ENCODE peak calls at places on chromosomes 16 and 17, in four cellular contexts. F is naive thymus-derived CD4-positive, alpha-beta T cell; S is body of pancreas; P is BE2C. Q is an unnamed sample.

GRCh38 chr17:80724723-80725388 is 180.2 kb downstream of the RPTOR start:
- DNase-seq in F (no peak), S (no peak), P (peak; percentile 56), Q (no peak)

GRCh38 chr17:67800495-67800928 is 24.8 kb upstream of the BPTF start:
- DNase-seq in F (peak; percentile 27), S (peak; percentile 84), P (peak; percentile 82), Q (peak; percentile 14)

GRCh38 chr16:72752004-72752695 is 295.8 kb downstream of the ZFHX3 start:
- DNase-seq in F (no peak), S (no peak), P (no peak), Q (no peak)

GRCh38 chr17:63679214-63679613 is 20.7 kb downstream of the LIMD2 start:
- DNase-seq in F (no peak), S (no peak), P (no peak), Q (no peak)

GRCh38 chr16:19883296-19883951 is 1.2 kb downstream of the GPRC5B start:
- DNase-seq in F (peak; percentile 20), S (peak; percentile 52), P (peak; percentile 14), Q (no peak)

GRCh38 chr17:66466933-66467367 is 164.5 kb downstream of the PRKCA start:
- DNase-seq in F (no peak), S (no peak), P (no peak), Q (no peak)

GRCh38 chr17:80124351-80124981 is 22.5 kb downstream of the EIF4A3 start:
- DNase-seq in F (no peak), S (peak; percentile 51), P (no peak), Q (no peak)

GRCh38 chr17:489758-490329 is 137.2 kb upstream of the RPH3AL start:
- DNase-seq in F (peak; percentile 80), S (no peak), P (peak; percentile 14), Q (peak; percentile 48)

GRCh38 chr16:24135624-24136296 is 120.4 kb upstream of the CACNG3 start:
- DNase-seq in F (no peak), S (no peak), P (no peak), Q (no peak)

GRCh38 chr16:149024-149675 is 3.3 kb upstream of the HBZ start:
- DNase-seq in F (no peak), S (no peak), P (peak; percentile 55), Q (no peak)

GRCh38 chr17:63571632-63572310 is 21.5 kb downstream of the DCAF7 start:
- DNase-seq in F (no peak), S (no peak), P (no peak), Q (no peak)

GRCh38 chr16:52466998-52467397 is 79.9 kb downstream of the TOX3 start:
- DNase-seq in F (no peak), S (no peak), P (no peak), Q (no peak)

GRCh38 chr16:441447-441846 is 16.0 kb downstream of the RAB11FIP3 start:
- DNase-seq in F (no peak), S (no peak), P (no peak), Q (no peak)

GRCh38 chr16:47571049-47571448 is 109.9 kb downstream of the PHKB start:
- DNase-seq in F (no peak), S (no peak), P (no peak), Q (no peak)

GRCh38 chr16:46801428-46802049 is 29.4 kb downstream of the C16orf87 start:
- DNase-seq in F (no peak), S (no peak), P (no peak), Q (no peak)

GRCh38 chr17:77437017-77437416 is 296.2 kb downstream of the SEC14L1 start:
- DNase-seq in F (no peak), S (no peak), P (no peak), Q (no peak)

GRCh38 chr17:73586921-73587680 is 57.1 kb downstream of the SDK2 start:
- DNase-seq in F (no peak), S (no peak), P (peak; percentile 90), Q (no peak)

GRCh38 chr17:64315032-64315490 is 52.0 kb upstream of the TEX2 start:
- DNase-seq in F (no peak), S (peak; percentile 72), P (no peak), Q (no peak)

GRCh38 chr17:15944720-15945492 is at the start of gene ADORA2B:
- DNase-seq in F (peak; percentile 21), S (peak; percentile 71), P (peak; percentile 68), Q (no peak)

GRCh38 chr17:3260600-3260999 is 37.6 kb downstream of the OR3A1 start:
- DNase-seq in F (no peak), S (no peak), P (no peak), Q (no peak)

GRCh38 chr17:50260501-50260911 is 13.8 kb upstream of the TMEM92 start:
- DNase-seq in F (no peak), S (no peak), P (no peak), Q (no peak)

GRCh38 chr17:61452301-61453290 is at the start of gene TBX4:
- DNase-seq in F (no peak), S (no peak), P (no peak), Q (no peak)
- H3K9me3 ChIP-seq in F (no peaks in the 10 kb centered on the region), S (no peaks in the 10 kb centered on the region), P (no peaks in the 10 kb centered on the region), Q (no peaks in the 10 kb centered on the region)

DNA sequence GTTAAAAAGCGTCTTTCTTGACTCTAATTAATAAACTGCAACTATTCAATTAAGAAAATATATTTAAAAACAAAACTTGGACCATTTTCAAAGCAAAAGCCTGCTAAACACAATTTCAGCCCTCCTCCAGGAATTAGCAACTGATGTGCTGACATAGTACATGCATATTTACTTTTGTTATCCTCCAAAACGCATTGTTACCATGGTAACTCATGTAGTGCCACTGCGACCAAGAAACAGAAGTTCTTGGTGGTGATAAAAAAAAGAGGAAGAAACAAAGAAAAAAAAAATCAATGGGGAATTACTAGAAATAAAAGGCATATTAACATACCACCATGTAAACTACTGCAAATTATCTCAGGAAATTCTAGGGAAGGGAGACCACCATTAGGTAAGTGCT is 793.4 kb upstream of the CDH8 start:
- DNase-seq in F (no peak), S (no peak), P (no peak), Q (no peak)
- H3K9me3 ChIP-seq in F (no peaks in the 10 kb centered on the region), S (no peaks in the 10 kb centered on the region), P (no peaks in the 10 kb centered on the region), Q (no peaks in the 10 kb centered on the region)

GRCh38 chr17:22515599-22515998 is 823.3 kb downstream of the KCNJ18 start:
- DNase-seq in F (no peak), S (no peak), P (no peak), Q (no peak)
- H3K9me3 ChIP-seq in F (no peaks in the 10 kb centered on the region), S (no peaks in the 10 kb centered on the region), P (no peaks in the 10 kb centered on the region), Q (no peaks in the 10 kb centered on the region)

DNA sequence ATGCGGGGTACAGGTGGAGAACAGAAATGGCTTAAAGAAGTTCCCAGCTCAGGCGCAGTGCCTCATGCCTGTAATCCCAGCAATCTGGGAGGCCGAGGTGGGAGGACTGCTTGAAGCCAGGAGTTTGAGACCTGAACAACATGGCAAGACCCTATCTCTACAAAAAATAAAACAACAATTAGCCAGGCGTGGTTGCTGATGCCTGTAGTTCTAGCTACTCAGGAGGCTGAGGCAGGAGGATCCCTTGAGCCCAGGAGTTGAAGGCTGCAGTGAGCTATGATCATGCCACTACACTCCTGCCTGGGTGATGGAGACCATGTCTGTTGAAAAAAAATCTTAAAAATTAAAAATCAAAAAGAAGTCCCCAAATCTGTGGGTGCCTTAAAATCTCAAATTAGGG is 228.3 kb upstream of the WSB1 start:
- DNase-seq in F (no peak), S (no peak), P (no peak), Q (no peak)
- H3K9me3 ChIP-seq in F (no peaks in the 10 kb centered on the region), S (no peaks in the 10 kb centered on the region), P (no peaks in the 10 kb centered on the region), Q (no peaks in the 10 kb centered on the region)

GRCh38 chr16:35730251-35730650 is 2270.8 kb downstream of the TP53TG3F start:
- DNase-seq in F (no peak), S (no peak), P (no peak), Q (no peak)
- H3K9me3 ChIP-seq in F (no peaks in the 10 kb centered on the region), S (no peaks in the 10 kb centered on the region), P (no peaks in the 10 kb centered on the region), Q (no peaks in the 10 kb centered on the region)

GRCh38 chr17:70074236-70074830 is 692 bp upstream of the KCNJ16 start:
- DNase-seq in F (no peak), S (no peak), P (no peak), Q (no peak)

GRCh38 chr17:70074991-70075390 is at the start of gene KCNJ16:
- DNase-seq in F (no peak), S (peak; percentile 85), P (no peak), Q (no peak)

GRCh38 chr17:70072900-70073299 is 2.1 kb upstream of the KCNJ16 start:
- DNase-seq in F (no peak), S (peak; percentile 16), P (no peak), Q (no peak)

GRCh38 chr17:70073799-70074198 is 1.2 kb upstream of the KCNJ16 start:
- DNase-seq in F (no peak), S (no peak), P (no peak), Q (no peak)

DNA sequence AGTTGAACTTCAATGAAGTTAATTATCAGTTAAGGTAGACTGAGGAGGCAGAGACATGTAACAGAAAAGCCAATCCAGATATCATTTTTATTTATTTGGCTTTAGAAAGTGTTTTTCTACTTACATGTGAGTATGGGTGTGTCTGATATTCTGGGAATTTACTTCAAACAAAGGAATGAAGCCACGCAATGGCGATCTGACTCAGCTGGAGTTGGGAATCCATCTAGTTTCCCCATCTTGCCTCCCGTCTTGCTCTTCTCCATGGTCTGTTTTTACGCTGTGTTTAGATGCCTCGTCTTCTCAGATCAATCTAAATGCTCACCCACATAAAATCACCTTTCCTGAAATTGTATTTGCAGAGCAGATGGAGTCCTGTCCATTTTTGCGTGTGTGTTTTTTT is 1.7 kb upstream of the KCNJ16 start:
- DNase-seq in F (no peak), S (no peak), P (no peak), Q (no peak)
- H3K9me3 ChIP-seq in F (no peaks in the 10 kb centered on the region), S (no peaks in the 10 kb centered on the region), P (no peaks in the 10 kb centered on the region), Q (no peaks in the 10 kb centered on the region)

GRCh38 chr17:5181509-5182305 is 10.0 kb downstream of the ZNF594 start:
- DNase-seq in F (no peak), S (no peak), P (no peak), Q (no peak)
- H3K9me3 ChIP-seq in F (peaks cover 60% of the 10 kb centered on the region), S (no peaks in the 10 kb centered on the region), P (peaks cover 2% of the 10 kb centered on the region), Q (peaks cover 38% of the 10 kb centered on the region)

GRCh38 chr16:16791051-16791450 is 412.1 kb downstream of the NPIPA7 start:
- DNase-seq in F (no peak), S (no peak), P (no peak), Q (no peak)
- H3K9me3 ChIP-seq in F (no peaks in the 10 kb centered on the region), S (no peaks in the 10 kb centered on the region), P (no peaks in the 10 kb centered on the region), Q (no peaks in the 10 kb centered on the region)

DNA sequence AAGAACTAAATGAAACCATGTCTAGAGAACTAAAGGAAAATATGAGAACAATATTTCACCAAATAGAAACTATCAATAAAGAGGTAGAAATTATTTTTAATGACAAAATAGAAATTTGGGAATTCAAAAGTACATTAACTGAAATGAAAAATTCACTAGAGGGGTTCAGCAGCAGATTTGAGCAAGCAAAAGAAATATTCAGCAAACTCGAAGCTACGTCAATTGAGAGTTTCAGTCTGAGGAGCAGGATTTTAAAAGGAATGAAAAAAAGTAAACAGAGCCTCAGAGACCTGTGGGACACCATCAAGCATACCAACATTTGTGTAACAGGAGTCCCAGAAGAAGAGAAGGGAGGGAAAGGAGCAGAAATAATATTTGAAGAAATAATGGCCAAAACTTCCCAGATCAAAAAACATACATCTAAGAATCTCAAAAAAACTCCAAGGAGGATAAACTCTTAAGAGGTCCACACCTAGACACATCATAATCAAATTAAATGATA is 38.3 kb downstream of the ZFP90 start:
- DNase-seq in F (no peak), S (no peak), P (no peak), Q (no peak)
- H3K9me3 ChIP-seq in F (peaks cover 16% of the 10 kb centered on the region), S (no peaks in the 10 kb centered on the region), P (no peaks in the 10 kb centered on the region), Q (peaks cover 20% of the 10 kb centered on the region)

Q was measured in T-helper 17 cell.